ENCODE peak calls at places on chromosomes 3 and 15, in five cellular contexts. One of them, this sample, is unnamed.
A peak's percentile ranks its signal among the peaks of the same experiment; 100 is the strongest.

GRCh38 chr3:123338620-123339061 is 110.2 kb downstream of the ADCY5 start:
- DNase-seq in KBM-7: no peak
- DNase-seq in NCI-H524: no peak
- DNase-seq in T-helper 9 cell: no peak
- DNase-seq in stimulated activated CD4-positive, alpha-beta T cell treated with anti-CD3 and anti-CD28 coated beads, Interleukin-2, amount 100 ng/mL, for 48 hours: no peak
- DNase-seq in this sample: no peak

GRCh38 chr3:146184616-146185015 is 23.6 kb upstream of the PLOD2 start:
- DNase-seq in KBM-7: no peak
- DNase-seq in stimulated activated CD4-positive, alpha-beta T cell treated with anti-CD3 and anti-CD28 coated beads, Interleukin-2, amount 100 ng/mL, for 48 hours: no peak
- DNase-seq in T-helper 9 cell: no peak
- DNase-seq in NCI-H524: peak; percentile 76
- DNase-seq in this sample: peak; percentile 29

GRCh38 chr3:153673853-153674252 is 447.3 kb upstream of the ARHGEF26 start:
- DNase-seq in stimulated activated CD4-positive, alpha-beta T cell treated with anti-CD3 and anti-CD28 coated beads, Interleukin-2, amount 100 ng/mL, for 48 hours: no peak
- DNase-seq in T-helper 9 cell: no peak
- DNase-seq in KBM-7: no peak
- DNase-seq in NCI-H524: no peak
- DNase-seq in this sample: no peak

GRCh38 chr15:78316211-78317077 is 17.0 kb upstream of the SKIC8 start:
- DNase-seq in T-helper 9 cell: no peak
- DNase-seq in stimulated activated CD4-positive, alpha-beta T cell treated with anti-CD3 and anti-CD28 coated beads, Interleukin-2, amount 100 ng/mL, for 48 hours: no peak
- DNase-seq in NCI-H524: peak; percentile 59
- DNase-seq in KBM-7: no peak
- DNase-seq in this sample: no peak

GRCh38 chr3:155281892-155282291 is 11.6 kb downstream of the STRIT1 start:
- DNase-seq in stimulated activated CD4-positive, alpha-beta T cell treated with anti-CD3 and anti-CD28 coated beads, Interleukin-2, amount 100 ng/mL, for 48 hours: no peak
- DNase-seq in T-helper 9 cell: no peak
- DNase-seq in NCI-H524: no peak
- DNase-seq in KBM-7: no peak
- DNase-seq in this sample: no peak

GRCh38 chr15:56683925-56684324 is 49.4 kb downstream of the ZNF280D start:
- DNase-seq in NCI-H524: no peak
- DNase-seq in KBM-7: no peak
- DNase-seq in T-helper 9 cell: no peak
- DNase-seq in stimulated activated CD4-positive, alpha-beta T cell treated with anti-CD3 and anti-CD28 coated beads, Interleukin-2, amount 100 ng/mL, for 48 hours: no peak
- DNase-seq in this sample: no peak

GRCh38 chr15:70120954-70121655 is 23.4 kb upstream of the TLE3 start:
- DNase-seq in stimulated activated CD4-positive, alpha-beta T cell treated with anti-CD3 and anti-CD28 coated beads, Interleukin-2, amount 100 ng/mL, for 48 hours: no peak
- DNase-seq in KBM-7: no peak
- DNase-seq in NCI-H524: peak; percentile 53
- DNase-seq in T-helper 9 cell: no peak
- DNase-seq in this sample: no peak

GRCh38 chr3:159821737-159822136 is 166.9 kb upstream of the IL12A start:
- DNase-seq in T-helper 9 cell: no peak
- DNase-seq in stimulated activated CD4-positive, alpha-beta T cell treated with anti-CD3 and anti-CD28 coated beads, Interleukin-2, amount 100 ng/mL, for 48 hours: no peak
- DNase-seq in NCI-H524: no peak
- DNase-seq in KBM-7: no peak
- DNase-seq in this sample: no peak

GRCh38 chr3:44442591-44443309 is 34.7 kb downstream of the ZNF445 start:
- DNase-seq in KBM-7: no peak
- DNase-seq in T-helper 9 cell: no peak
- DNase-seq in NCI-H524: no peak
- DNase-seq in stimulated activated CD4-positive, alpha-beta T cell treated with anti-CD3 and anti-CD28 coated beads, Interleukin-2, amount 100 ng/mL, for 48 hours: no peak
- DNase-seq in this sample: no peak

GRCh38 chr3:30760040-30760439 is 134.4 kb downstream of the GADL1 start:
- DNase-seq in stimulated activated CD4-positive, alpha-beta T cell treated with anti-CD3 and anti-CD28 coated beads, Interleukin-2, amount 100 ng/mL, for 48 hours: no peak
- DNase-seq in NCI-H524: no peak
- DNase-seq in T-helper 9 cell: no peak
- DNase-seq in KBM-7: no peak
- DNase-seq in this sample: no peak

GRCh38 chr3:115513411-115513800 is 109.9 kb upstream of the GAP43 start:
- DNase-seq in T-helper 9 cell: no peak
- DNase-seq in stimulated activated CD4-positive, alpha-beta T cell treated with anti-CD3 and anti-CD28 coated beads, Interleukin-2, amount 100 ng/mL, for 48 hours: no peak
- DNase-seq in NCI-H524: no peak
- DNase-seq in KBM-7: peak; percentile 43
- DNase-seq in this sample: no peak

GRCh38 chr3:120425877-120426276 is 24.9 kb downstream of the FSTL1 start:
- DNase-seq in NCI-H524: no peak
- DNase-seq in stimulated activated CD4-positive, alpha-beta T cell treated with anti-CD3 and anti-CD28 coated beads, Interleukin-2, amount 100 ng/mL, for 48 hours: no peak
- DNase-seq in KBM-7: no peak
- DNase-seq in T-helper 9 cell: no peak
- DNase-seq in this sample: no peak

GRCh38 chr15:70492240-70493177 is 270.8 kb downstream of the UACA start:
- DNase-seq in KBM-7: peak; percentile 98
- DNase-seq in stimulated activated CD4-positive, alpha-beta T cell treated with anti-CD3 and anti-CD28 coated beads, Interleukin-2, amount 100 ng/mL, for 48 hours: peak; percentile 71
- DNase-seq in T-helper 9 cell: peak; percentile 68
- DNase-seq in NCI-H524: no peak
- DNase-seq in this sample: no peak